ENCODE peak calls at places on chromosomes 12 and 14, in six cellular contexts. One of them, this sample, is unnamed.

GRCh38 chr14:61561144-61561543 is 134.2 kb upstream of the HIF1A start:
- DNase-seq in left lobe of liver: no peak
- DNase-seq in islet precursor cell: peak; percentile 73
- DNase-seq in NCI-H1694 treated with DMSO at 0.1 percent for 48 hours: no peak
- DNase-seq in mesothelial cell of epicardium: no peak
- DNase-seq in ACHN: peak; percentile 80
- DNase-seq in this sample: peak; percentile 76

GRCh38 chr14:103910984-103911383 is 17.3 kb upstream of the TDRD9 start:
- DNase-seq in left lobe of liver: no peak
- DNase-seq in islet precursor cell: no peak
- DNase-seq in NCI-H1694 treated with DMSO at 0.1 percent for 48 hours: no peak
- DNase-seq in mesothelial cell of epicardium: no peak
- DNase-seq in ACHN: no peak
- DNase-seq in this sample: no peak

GRCh38 chr12:97267803-97268202 is 194.8 kb upstream of the RMST start:
- DNase-seq in left lobe of liver: no peak
- DNase-seq in islet precursor cell: peak; percentile 73
- DNase-seq in NCI-H1694 treated with DMSO at 0.1 percent for 48 hours: no peak
- DNase-seq in mesothelial cell of epicardium: no peak
- DNase-seq in ACHN: no peak
- DNase-seq in this sample: no peak

GRCh38 chr12:42921741-42922511 is 332.4 kb upstream of the PRICKLE1 start:
- DNase-seq in left lobe of liver: no peak
- DNase-seq in islet precursor cell: peak; percentile 95
- DNase-seq in NCI-H1694 treated with DMSO at 0.1 percent for 48 hours: no peak
- DNase-seq in mesothelial cell of epicardium: no peak
- DNase-seq in ACHN: no peak
- DNase-seq in this sample: peak; percentile 17

GRCh38 chr12:125167658-125168057 is 102.4 kb downstream of the AACS start:
- DNase-seq in left lobe of liver: no peak
- DNase-seq in islet precursor cell: no peak
- DNase-seq in NCI-H1694 treated with DMSO at 0.1 percent for 48 hours: no peak
- DNase-seq in mesothelial cell of epicardium: no peak
- DNase-seq in ACHN: no peak
- DNase-seq in this sample: no peak

GRCh38 chr12:125330645-125331341 is 265.6 kb downstream of the AACS start:
- DNase-seq in left lobe of liver: peak; percentile 73
- DNase-seq in islet precursor cell: peak; percentile 93
- DNase-seq in NCI-H1694 treated with DMSO at 0.1 percent for 48 hours: peak; percentile 9
- DNase-seq in mesothelial cell of epicardium: peak; percentile 91
- DNase-seq in ACHN: peak; percentile 62
- DNase-seq in this sample: peak; percentile 20

GRCh38 chr12:56266634-56267442 is at the start of gene COQ10A:
- DNase-seq in left lobe of liver: peak; percentile 90
- DNase-seq in islet precursor cell: peak; percentile 97
- DNase-seq in NCI-H1694 treated with DMSO at 0.1 percent for 48 hours: peak; percentile 81
- DNase-seq in mesothelial cell of epicardium: peak; percentile 85
- DNase-seq in ACHN: peak; percentile 97
- DNase-seq in this sample: peak; percentile 86

GRCh38 chr12:90543393-90543792 is 411.6 kb downstream of the CCER1 start:
- DNase-seq in left lobe of liver: no peak
- DNase-seq in islet precursor cell: no peak
- DNase-seq in NCI-H1694 treated with DMSO at 0.1 percent for 48 hours: no peak
- DNase-seq in mesothelial cell of epicardium: no peak
- DNase-seq in ACHN: no peak
- DNase-seq in this sample: peak; percentile 22

GRCh38 chr14:88798161-88798560 is 5.4 kb upstream of the EML5 start:
- DNase-seq in left lobe of liver: no peak
- DNase-seq in islet precursor cell: no peak
- DNase-seq in NCI-H1694 treated with DMSO at 0.1 percent for 48 hours: peak; percentile 76
- DNase-seq in mesothelial cell of epicardium: no peak
- DNase-seq in ACHN: no peak
- DNase-seq in this sample: no peak

GRCh38 chr12:84842406-84843013 is 70.1 kb downstream of the SLC6A15 start:
- DNase-seq in left lobe of liver: no peak
- DNase-seq in islet precursor cell: no peak
- DNase-seq in NCI-H1694 treated with DMSO at 0.1 percent for 48 hours: peak; percentile 72
- DNase-seq in mesothelial cell of epicardium: no peak
- DNase-seq in ACHN: peak; percentile 73
- DNase-seq in this sample: peak; percentile 75

GRCh38 chr12:57404966-57405640 is 25.7 kb downstream of the R3HDM2 start:
- DNase-seq in left lobe of liver: no peak
- DNase-seq in islet precursor cell: no peak
- DNase-seq in NCI-H1694 treated with DMSO at 0.1 percent for 48 hours: no peak
- DNase-seq in mesothelial cell of epicardium: no peak
- DNase-seq in ACHN: no peak
- DNase-seq in this sample: no peak

GRCh38 chr14:67856806-67857205 is 37.2 kb downstream of the RAD51B start:
- DNase-seq in left lobe of liver: no peak
- DNase-seq in islet precursor cell: no peak
- DNase-seq in NCI-H1694 treated with DMSO at 0.1 percent for 48 hours: no peak
- DNase-seq in mesothelial cell of epicardium: no peak
- DNase-seq in ACHN: no peak
- DNase-seq in this sample: peak; percentile 55

GRCh38 chr14:72559227-72559626 is 334.7 kb downstream of the DPF3 start:
- DNase-seq in left lobe of liver: no peak
- DNase-seq in islet precursor cell: no peak
- DNase-seq in NCI-H1694 treated with DMSO at 0.1 percent for 48 hours: peak; percentile 29
- DNase-seq in mesothelial cell of epicardium: no peak
- DNase-seq in ACHN: no peak
- DNase-seq in this sample: no peak

GRCh38 chr14:25887251-25887908 is 710.5 kb downstream of the NOVA1 start:
- DNase-seq in left lobe of liver: no peak
- DNase-seq in islet precursor cell: no peak
- DNase-seq in NCI-H1694 treated with DMSO at 0.1 percent for 48 hours: no peak
- DNase-seq in mesothelial cell of epicardium: no peak
- DNase-seq in ACHN: no peak
- DNase-seq in this sample: peak; percentile 21

GRCh38 chr14:29759521-29760340 is 167.9 kb downstream of the PRKD1 start:
- DNase-seq in left lobe of liver: no peak
- DNase-seq in islet precursor cell: no peak
- DNase-seq in NCI-H1694 treated with DMSO at 0.1 percent for 48 hours: no peak
- DNase-seq in mesothelial cell of epicardium: no peak
- DNase-seq in ACHN: no peak
- DNase-seq in this sample: no peak

GRCh38 chr14:100140452-100141132 is 18.9 kb downstream of the DEGS2 start:
- DNase-seq in left lobe of liver: no peak
- DNase-seq in islet precursor cell: peak; percentile 80
- DNase-seq in NCI-H1694 treated with DMSO at 0.1 percent for 48 hours: no peak
- DNase-seq in mesothelial cell of epicardium: no peak
- DNase-seq in ACHN: no peak
- DNase-seq in this sample: peak; percentile 38

GRCh38 chr12:108547633-108548172 is 13.3 kb downstream of the SART3 start:
- DNase-seq in left lobe of liver: no peak
- DNase-seq in islet precursor cell: no peak
- DNase-seq in NCI-H1694 treated with DMSO at 0.1 percent for 48 hours: no peak
- DNase-seq in mesothelial cell of epicardium: no peak
- DNase-seq in ACHN: no peak
- DNase-seq in this sample: no peak

GRCh38 chr12:98735821-98736220 is 90.7 kb downstream of the APAF1 start:
- DNase-seq in left lobe of liver: no peak
- DNase-seq in islet precursor cell: no peak
- DNase-seq in NCI-H1694 treated with DMSO at 0.1 percent for 48 hours: no peak
- DNase-seq in mesothelial cell of epicardium: no peak
- DNase-seq in ACHN: no peak
- DNase-seq in this sample: no peak

GRCh38 chr14:65496178-65496993 is 83.9 kb downstream of the FUT8 start:
- DNase-seq in left lobe of liver: no peak
- DNase-seq in islet precursor cell: no peak
- DNase-seq in NCI-H1694 treated with DMSO at 0.1 percent for 48 hours: no peak
- DNase-seq in mesothelial cell of epicardium: no peak
- DNase-seq in ACHN: no peak
- DNase-seq in this sample: peak; percentile 36

GRCh38 chr12:52049688-52050087 is 1.6 kb upstream of the NR4A1 start:
- DNase-seq in left lobe of liver: no peak
- DNase-seq in islet precursor cell: no peak
- DNase-seq in NCI-H1694 treated with DMSO at 0.1 percent for 48 hours: no peak
- DNase-seq in mesothelial cell of epicardium: no peak
- DNase-seq in ACHN: no peak
- DNase-seq in this sample: no peak

GRCh38 chr12:125889742-125890141 is 824.5 kb downstream of the AACS start:
- DNase-seq in left lobe of liver: no peak
- DNase-seq in islet precursor cell: no peak
- DNase-seq in NCI-H1694 treated with DMSO at 0.1 percent for 48 hours: no peak
- DNase-seq in mesothelial cell of epicardium: no peak
- DNase-seq in ACHN: no peak
- DNase-seq in this sample: no peak

GRCh38 chr14:28375295-28375694 is 391.3 kb upstream of the FOXG1 start:
- DNase-seq in left lobe of liver: no peak
- DNase-seq in islet precursor cell: peak; percentile 73
- DNase-seq in NCI-H1694 treated with DMSO at 0.1 percent for 48 hours: peak; percentile 15
- DNase-seq in mesothelial cell of epicardium: no peak
- DNase-seq in ACHN: peak; percentile 19
- DNase-seq in this sample: peak; percentile 79

GRCh38 chr12:46489951-46490388 is 117.4 kb upstream of the SLC38A2 start:
- DNase-seq in left lobe of liver: no peak
- DNase-seq in islet precursor cell: peak; percentile 63
- DNase-seq in NCI-H1694 treated with DMSO at 0.1 percent for 48 hours: no peak
- DNase-seq in mesothelial cell of epicardium: no peak
- DNase-seq in ACHN: no peak
- DNase-seq in this sample: no peak

GRCh38 chr12:18320036-18320617 is 58.8 kb downstream of the PIK3C2G start:
- DNase-seq in left lobe of liver: no peak
- DNase-seq in islet precursor cell: peak; percentile 91
- DNase-seq in NCI-H1694 treated with DMSO at 0.1 percent for 48 hours: peak; percentile 38
- DNase-seq in mesothelial cell of epicardium: no peak
- DNase-seq in ACHN: peak; percentile 92
- DNase-seq in this sample: peak; percentile 91

GRCh38 chr12:4909734-4910501 is at the start of gene KCNA1:
- DNase-seq in left lobe of liver: no peak
- DNase-seq in islet precursor cell: peak; percentile 71
- DNase-seq in NCI-H1694 treated with DMSO at 0.1 percent for 48 hours: peak; percentile 29
- DNase-seq in mesothelial cell of epicardium: peak; percentile 50
- DNase-seq in ACHN: no peak
- DNase-seq in this sample: no peak

GRCh38 chr14:78725086-78725485 is 554.9 kb downstream of the NRXN3 start:
- DNase-seq in left lobe of liver: no peak
- DNase-seq in islet precursor cell: no peak
- DNase-seq in NCI-H1694 treated with DMSO at 0.1 percent for 48 hours: no peak
- DNase-seq in mesothelial cell of epicardium: no peak
- DNase-seq in ACHN: no peak
- DNase-seq in this sample: no peak

GRCh38 chr12:91406920-91407341 is 224.3 kb upstream of the DCN start:
- DNase-seq in left lobe of liver: no peak
- DNase-seq in islet precursor cell: peak; percentile 88
- DNase-seq in NCI-H1694 treated with DMSO at 0.1 percent for 48 hours: no peak
- DNase-seq in mesothelial cell of epicardium: no peak
- DNase-seq in ACHN: peak; percentile 48
- DNase-seq in this sample: peak; percentile 27

GRCh38 chr12:2490746-2491145 is 304.0 kb upstream of the FKBP4 start:
- DNase-seq in left lobe of liver: no peak
- DNase-seq in islet precursor cell: no peak
- DNase-seq in NCI-H1694 treated with DMSO at 0.1 percent for 48 hours: peak; percentile 9
- DNase-seq in mesothelial cell of epicardium: no peak
- DNase-seq in ACHN: no peak
- DNase-seq in this sample: no peak

GRCh38 chr12:16348435-16349131 is 1.1 kb downstream of the MGST1 start:
- DNase-seq in left lobe of liver: no peak
- DNase-seq in islet precursor cell: no peak
- DNase-seq in NCI-H1694 treated with DMSO at 0.1 percent for 48 hours: no peak
- DNase-seq in mesothelial cell of epicardium: no peak
- DNase-seq in ACHN: peak; percentile 48
- DNase-seq in this sample: peak; percentile 33

GRCh38 chr14:56207626-56208297 is 89.6 kb downstream of the PELI2 start:
- DNase-seq in left lobe of liver: no peak
- DNase-seq in islet precursor cell: peak; percentile 83
- DNase-seq in NCI-H1694 treated with DMSO at 0.1 percent for 48 hours: no peak
- DNase-seq in mesothelial cell of epicardium: no peak
- DNase-seq in ACHN: no peak
- DNase-seq in this sample: no peak

GRCh38 chr12:52045794-52046199 is 5.4 kb upstream of the NR4A1 start:
- DNase-seq in left lobe of liver: no peak
- DNase-seq in islet precursor cell: peak; percentile 60
- DNase-seq in NCI-H1694 treated with DMSO at 0.1 percent for 48 hours: no peak
- DNase-seq in mesothelial cell of epicardium: no peak
- DNase-seq in ACHN: no peak
- DNase-seq in this sample: no peak